ENCODE peak calls at places on chromosomes 3 and 15, in six cellular contexts. O is pancreas, A is astrocyte of the spinal cord, Y is AG08396, V is small intestine, Q is posterior vena cava. C is an unnamed sample.
A peak's percentile ranks its signal among the peaks of the same experiment; 100 is the strongest.

GRCh38 chr3:188385295-188385694 is 231.3 kb downstream of the LPP start:
- DNase-seq in Y (no peak), O (no peak), A (no peak), V (no peak), Q (no peak), C (no peak)

GRCh38 chr3:185332026-185332735 is 30.8 kb upstream of the MAP3K13 start:
- DNase-seq in Y (no peak), V (peak; percentile 89), O (no peak), Q (no peak), A (peak; percentile 71), C (peak; percentile 80)

GRCh38 chr3:45010718-45011355 is 15.3 kb upstream of the CLEC3B start:
- DNase-seq in Q (no peak), O (no peak), Y (peak; percentile 79), A (peak; percentile 47), V (no peak), C (no peak)

GRCh38 chr15:40785158-40785557 is 15.4 kb downstream of the C15orf62 start:
- DNase-seq in A (no peak), O (no peak), Y (no peak), V (peak; percentile 26), Q (no peak), C (peak; percentile 48)

GRCh38 chr3:24018784-24019570 is 73.9 kb downstream of the NR1D2 start:
- DNase-seq in V (no peak), Q (no peak), A (no peak), O (no peak), Y (no peak), C (no peak)

GRCh38 chr15:68700395-68701123 is 120.1 kb downstream of the ANP32A start:
- DNase-seq in V (no peak), Y (peak; percentile 58), O (no peak), Q (peak; percentile 92), A (peak; percentile 81), C (no peak)

GRCh38 chr15:42107483-42107882 is 13.1 kb upstream of the PLA2G4D start:
- DNase-seq in A (no peak), V (peak; percentile 94), O (no peak), Q (no peak), Y (no peak), C (peak; percentile 80)

GRCh38 chr3:64079369-64080160 is 56.3 kb upstream of the PSMD6 start:
- DNase-seq in A (no peak), Y (no peak), Q (no peak), V (no peak), O (no peak), C (no peak)

GRCh38 chr3:181735921-181736320 is 24.2 kb downstream of the SOX2 start:
- DNase-seq in V (no peak), A (no peak), Y (no peak), O (no peak), Q (no peak), C (no peak)